ENCODE peak calls at places on chromosome 18, in nine cellular contexts. K is ecto neural progenitor cell; R is RWPE1; M is germinal center; H is D721Med; Q is hepatocyte; F is activated T-helper 1 cell treated with Interleukin-2 at 50 U/mL for 16 hours; J is aorta; G is stimulated activated CD4-positive, alpha-beta T cell treated with anti-CD3 and anti-CD28 coated beads, Interleukin-1b, Interleukin-23, amount 100 ng/mL, for 24 hours. P is an unnamed sample.

GRCh38 chr18:5546660-5547059 is 2.9 kb upstream of the EPB41L3 start:
- DNase-seq in K (peak; percentile 53), R (no peak), M (no peak), H (no peak), Q (peak; percentile 68), F (no peak), J (no peak), G (no peak), P (no peak)

GRCh38 chr18:61753373-61753772 is 139.4 kb downstream of the RNF152 start:
- DNase-seq in K (no peak), R (no peak), M (no peak), H (no peak), Q (no peak), F (no peak), J (no peak), G (no peak), P (no peak)

GRCh38 chr18:13256444-13257305 is 38.1 kb downstream of the LDLRAD4 start:
- DNase-seq in K (no peak), R (no peak), M (no peak), H (no peak), Q (no peak), F (no peak), J (no peak), G (no peak), P (no peak)

GRCh38 chr18:63974991-63975390 is 5.1 kb downstream of the SERPINB8 start:
- DNase-seq in K (no peak), R (no peak), M (no peak), H (no peak), Q (no peak), F (no peak), J (no peak), G (no peak), P (no peak)

GRCh38 chr18:56873441-56874140 is 222.4 kb downstream of the WDR7 start:
- DNase-seq in K (peak; percentile 50), R (no peak), M (no peak), H (no peak), Q (peak; percentile 19), F (no peak), J (no peak), G (no peak), P (no peak)

GRCh38 chr18:47846431-47846830 is 84.0 kb downstream of the SMAD2 start:
- DNase-seq in K (no peak), R (no peak), M (no peak), H (no peak), Q (no peak), F (no peak), J (no peak), G (no peak), P (no peak)

GRCh38 chr18:26468931-26469340 is 79.4 kb downstream of the KCTD1 start:
- DNase-seq in K (no peak), R (no peak), M (peak; percentile 49), H (no peak), Q (peak; percentile 77), F (no peak), J (no peak), G (no peak), P (no peak)

GRCh38 chr18:67672719-67673118 is 156.2 kb upstream of the DSEL start:
- DNase-seq in K (no peak), R (no peak), M (no peak), H (no peak), Q (no peak), F (no peak), J (no peak), G (no peak), P (no peak)

GRCh38 chr18:76451475-76452331 is 43.3 kb downstream of the ZNF516 start:
- DNase-seq in K (peak; percentile 51), R (no peak), M (no peak), H (no peak), Q (no peak), F (no peak), J (peak; percentile 30), G (no peak), P (no peak)

P was measured in effector memory CD4-positive, alpha-beta T cell.